ENCODE peak calls at places on chromosomes 3 and 15, in five cellular contexts. A, I, F, H and K are unnamed samples.

GRCh38 chr3:142724682-142725351 is 983 bp downstream of the TRPC1 start:
- DNase-seq in A (no peak), I (peak; percentile 39), H (peak; percentile 90), F (peak; percentile 64), K (no peak)

GRCh38 chr15:68371160-68371559 is 60.8 kb downstream of the ITGA11 start:
- DNase-seq in I (no peak), A (no peak), H (no peak), F (no peak), K (no peak)

GRCh38 chr3:97264180-97264579 is 449.8 kb downstream of the EPHA6 start:
- DNase-seq in A (no peak), I (no peak), F (no peak), H (no peak), K (no peak)

GRCh38 chr3:21506061-21506460 is 244.9 kb downstream of the ZNF385D start:
- DNase-seq in F (no peak), A (no peak), I (no peak), H (no peak), K (no peak)

GRCh38 chr3:160225181-160226025 is at the start of gene C3orf80:
- DNase-seq in A (no peak), H (peak; percentile 85), I (peak; percentile 62), F (peak; percentile 74), K (peak; percentile 84)

GRCh38 chr3:48232734-48233133 is 8.2 kb upstream of the ZNF589 start:
- DNase-seq in I (peak; percentile 81), A (peak; percentile 34), F (peak; percentile 76), H (peak; percentile 80), K (peak; percentile 57)

GRCh38 chr3:177300842-177301241 is 103.6 kb upstream of the TBL1XR1 start:
- DNase-seq in F (no peak), A (no peak), I (no peak), H (no peak), K (no peak)

GRCh38 chr3:52432225-52432624 is 12.7 kb downstream of the SEMA3G start:
- DNase-seq in F (peak; percentile 54), I (no peak), A (no peak), H (no peak), K (no peak)

GRCh38 chr3:128501431-128501830 is 8.4 kb upstream of the GATA2 start:
- DNase-seq in H (no peak), F (no peak), A (no peak), I (no peak), K (no peak)

GRCh38 chr3:138351916-138352555 is 3.7 kb downstream of the MRAS start:
- DNase-seq in H (peak; percentile 39), I (no peak), F (no peak), A (no peak), K (no peak)
- H3K27ac ChIP-seq in H (no peak overlapping the region), I (peak overlapping the region; percentile 74), F (peak overlapping the region; percentile 95), A (no peak overlapping the region), K (no peak overlapping the region)

DNA sequence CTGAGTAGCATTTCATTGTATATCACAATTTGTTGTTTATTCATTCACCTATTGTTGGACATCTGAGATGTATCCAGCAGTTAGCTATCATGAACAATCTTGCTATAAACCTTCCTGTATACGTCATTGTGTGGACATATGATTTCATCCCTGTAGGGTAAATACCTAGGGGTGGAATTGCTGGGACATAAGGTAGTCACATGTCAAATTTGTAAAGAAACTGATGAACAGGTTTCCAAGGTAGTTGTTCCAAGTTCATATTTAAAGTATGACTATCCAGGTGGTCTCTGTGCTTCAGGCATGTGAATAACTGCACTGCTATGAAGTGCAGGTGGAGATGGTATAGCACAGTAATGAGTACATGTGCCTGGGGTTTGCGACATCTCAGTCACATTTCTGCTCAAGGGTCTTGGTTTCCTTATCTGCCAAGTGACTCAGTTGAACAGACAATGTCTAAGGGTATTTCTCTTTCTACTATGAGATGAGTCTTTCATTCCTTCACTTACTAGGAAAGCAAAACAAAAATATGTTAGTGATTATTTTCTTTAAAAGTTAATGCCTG is 229.0 kb upstream of the HES1 start:
- DNase-seq in H (no peak), A (no peak), F (no peak), I (no peak), K (no peak)
- H3K27ac ChIP-seq in H (no peak overlapping the region), A (no peak overlapping the region), F (no peak overlapping the region), I (no peak overlapping the region), K (no peak overlapping the region)

GRCh38 chr3:149816986-149817385 is 4.0 kb downstream of the RNF13 start:
- DNase-seq in I (no peak), F (no peak), A (no peak), H (no peak), K (no peak)

GRCh38 chr3:149816326-149816725 is 3.3 kb downstream of the RNF13 start:
- DNase-seq in A (no peak), H (no peak), F (no peak), I (no peak), K (no peak)

GRCh38 chr3:149813367-149814281 is 609 bp downstream of the RNF13 start:
- DNase-seq in F (no peak), A (peak; percentile 27), I (peak; percentile 19), H (peak; percentile 78), K (peak; percentile 15)

GRCh38 chr3:149815318-149815717 is 2.3 kb downstream of the RNF13 start:
- DNase-seq in F (no peak), A (no peak), I (no peak), H (no peak), K (no peak)

DNA sequence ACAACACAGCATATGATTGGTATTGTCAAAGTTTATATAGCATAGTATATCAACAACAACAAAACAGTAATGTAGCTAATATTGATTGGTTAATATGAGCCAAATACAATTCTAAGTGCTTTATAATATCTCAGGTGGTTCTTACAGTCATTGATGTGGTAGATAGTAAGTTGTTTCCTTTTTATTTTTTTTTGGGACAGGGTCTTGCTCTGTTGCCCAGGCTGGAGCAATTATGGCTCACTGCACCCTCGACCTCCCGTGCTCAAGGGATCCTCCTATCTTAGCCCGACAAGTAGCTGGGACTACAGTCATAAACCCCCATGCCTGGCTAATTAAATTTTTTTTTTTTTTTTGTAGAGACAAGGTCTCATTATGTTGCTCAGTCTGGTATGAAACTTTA is 2.7 kb downstream of the RNF13 start:
- DNase-seq in I (no peak), H (no peak), F (no peak), A (no peak), K (no peak)
- H3K27ac ChIP-seq in I (no peak overlapping the region), H (no peak overlapping the region), F (no peak overlapping the region), A (no peak overlapping the region), K (no peak overlapping the region)

GRCh38 chr3:9185701-9186100 is 63.7 kb downstream of the SRGAP3 start:
- DNase-seq in I (no peak), H (no peak), F (no peak), A (no peak), K (no peak)

GRCh38 chr3:9183011-9183410 is 66.4 kb downstream of the SRGAP3 start:
- DNase-seq in A (no peak), H (no peak), F (no peak), I (no peak), K (no peak)

GRCh38 chr3:9185046-9185445 is 64.4 kb downstream of the SRGAP3 start:
- DNase-seq in A (no peak), H (no peak), I (no peak), F (no peak), K (no peak)

GRCh38 chr3:9184464-9184835 is 65.0 kb downstream of the SRGAP3 start:
- DNase-seq in F (no peak), H (no peak), I (no peak), A (no peak), K (no peak)

GRCh38 chr3:9183811-9184463 is 65.5 kb downstream of the SRGAP3 start:
- DNase-seq in I (no peak), F (no peak), H (peak; percentile 42), A (no peak), K (no peak)
- H3K27ac ChIP-seq in I (no peak overlapping the region), F (no peak overlapping the region), H (no peak overlapping the region), A (no peak overlapping the region), K (no peak overlapping the region)

GRCh38 chr3:182242563-182242962 is 530.8 kb downstream of the SOX2 start:
- DNase-seq in I (no peak), H (no peak), F (no peak), A (no peak), K (no peak)

GRCh38 chr3:182241196-182241776 is 529.6 kb downstream of the SOX2 start:
- DNase-seq in H (no peak), A (no peak), I (no peak), F (no peak), K (no peak)

GRCh38 chr3:182240474-182240873 is 528.7 kb downstream of the SOX2 start:
- DNase-seq in I (no peak), F (no peak), H (no peak), A (no peak), K (no peak)

GRCh38 chr3:182243625-182244024 is 531.9 kb downstream of the SOX2 start:
- DNase-seq in A (no peak), I (no peak), H (no peak), F (no peak), K (no peak)

GRCh38 chr3:182241777-182242556 is 530.2 kb downstream of the SOX2 start:
- DNase-seq in I (peak; percentile 67), F (peak; percentile 62), A (no peak), H (no peak), K (no peak)
- H3K27ac ChIP-seq in I (peak overlapping the region; percentile 55), F (peak overlapping the region; percentile 75), A (no peak overlapping the region), H (no peak overlapping the region), K (no peak overlapping the region)

GRCh38 chr3:149541091-149541491 is 66.6 kb downstream of the TM4SF4 start:
- DNase-seq in H (no peak), F (no peak), I (no peak), A (no peak), K (no peak)

GRCh38 chr3:149542375-149543312 is 68.1 kb downstream of the TM4SF4 start:
- DNase-seq in H (peak; percentile 65), I (no peak), F (no peak), A (no peak), K (no peak)

GRCh38 chr3:149536429-149536828 is 61.9 kb downstream of the TM4SF4 start:
- DNase-seq in H (peak; percentile 83), A (no peak), I (peak; percentile 66), F (peak; percentile 79), K (no peak)

GRCh38 chr3:149538371-149538770 is 63.9 kb downstream of the TM4SF4 start:
- DNase-seq in I (no peak), H (peak; percentile 91), A (no peak), F (no peak), K (no peak)

GRCh38 chr3:149539491-149539890 is 65.0 kb downstream of the TM4SF4 start:
- DNase-seq in H (no peak), I (no peak), F (no peak), A (no peak), K (no peak)
- H3K27ac ChIP-seq in H (no peak overlapping the region), I (no peak overlapping the region), F (no peak overlapping the region), A (no peak overlapping the region), K (no peak overlapping the region)